ENCODE peak calls at places on chromosomes 7 and 10, in eight cellular contexts. One of them, this sample, is unnamed.

GRCh38 chr7:36763084-36763807 is 39.0 kb upstream of the AOAH start:
- DNase-seq in neuronal stem cell: no peak
- DNase-seq in substantia nigra: no peak
- DNase-seq in transverse colon: no peak
- DNase-seq in CD4-positive, CD25-positive, alpha-beta regulatory T cell: no peak
- DNase-seq in fibroblast of lung: peak; percentile 12
- DNase-seq in H9: no peak
- DNase-seq in ascending aorta: no peak
- DNase-seq in this sample: no peak

GRCh38 chr10:47024399-47025252 is 113.4 kb downstream of the PTPN20 start:
- DNase-seq in neuronal stem cell: peak; percentile 38
- DNase-seq in substantia nigra: peak; percentile 71
- DNase-seq in transverse colon: peak; percentile 66
- DNase-seq in CD4-positive, CD25-positive, alpha-beta regulatory T cell: peak; percentile 48
- DNase-seq in fibroblast of lung: peak; percentile 26
- DNase-seq in H9: peak; percentile 85
- DNase-seq in ascending aorta: peak; percentile 68
- DNase-seq in this sample: peak; percentile 65

GRCh38 chr10:42984761-42985325 is 92.0 kb upstream of the RET start:
- DNase-seq in neuronal stem cell: no peak
- DNase-seq in substantia nigra: no peak
- DNase-seq in transverse colon: peak; percentile 5
- DNase-seq in CD4-positive, CD25-positive, alpha-beta regulatory T cell: no peak
- DNase-seq in fibroblast of lung: no peak
- DNase-seq in H9: peak; percentile 13
- DNase-seq in ascending aorta: no peak
- DNase-seq in this sample: peak; percentile 9

GRCh38 chr7:149716007-149716931 is 57.1 kb downstream of the ZNF467 start:
- DNase-seq in neuronal stem cell: no peak
- DNase-seq in substantia nigra: no peak
- DNase-seq in transverse colon: no peak
- DNase-seq in CD4-positive, CD25-positive, alpha-beta regulatory T cell: no peak
- DNase-seq in fibroblast of lung: no peak
- DNase-seq in H9: peak; percentile 23
- DNase-seq in ascending aorta: peak; percentile 59
- DNase-seq in this sample: no peak

GRCh38 chr7:47568569-47568968 is 13.3 kb downstream of the TNS3 start:
- DNase-seq in neuronal stem cell: no peak
- DNase-seq in substantia nigra: peak; percentile 76
- DNase-seq in transverse colon: no peak
- DNase-seq in CD4-positive, CD25-positive, alpha-beta regulatory T cell: no peak
- DNase-seq in fibroblast of lung: no peak
- DNase-seq in H9: no peak
- DNase-seq in ascending aorta: no peak
- DNase-seq in this sample: no peak

GRCh38 chr7:5320802-5321396 is 38.2 kb downstream of the SLC29A4 start:
- DNase-seq in neuronal stem cell: no peak
- DNase-seq in substantia nigra: no peak
- DNase-seq in transverse colon: no peak
- DNase-seq in CD4-positive, CD25-positive, alpha-beta regulatory T cell: no peak
- DNase-seq in fibroblast of lung: no peak
- DNase-seq in H9: no peak
- DNase-seq in ascending aorta: no peak
- DNase-seq in this sample: no peak

GRCh38 chr7:80098795-80099194 is 35.8 kb upstream of the GNAI1 start:
- DNase-seq in neuronal stem cell: no peak
- DNase-seq in substantia nigra: no peak
- DNase-seq in transverse colon: no peak
- DNase-seq in CD4-positive, CD25-positive, alpha-beta regulatory T cell: no peak
- DNase-seq in fibroblast of lung: no peak
- DNase-seq in H9: peak; percentile 41
- DNase-seq in ascending aorta: no peak
- DNase-seq in this sample: no peak

GRCh38 chr10:61164458-61165160 is 220.6 kb upstream of the RHOBTB1 start:
- DNase-seq in neuronal stem cell: no peak
- DNase-seq in substantia nigra: no peak
- DNase-seq in transverse colon: no peak
- DNase-seq in CD4-positive, CD25-positive, alpha-beta regulatory T cell: no peak
- DNase-seq in fibroblast of lung: no peak
- DNase-seq in H9: no peak
- DNase-seq in ascending aorta: no peak
- DNase-seq in this sample: no peak

GRCh38 chr7:15214981-15215380 is 312.4 kb upstream of the DGKB start:
- DNase-seq in neuronal stem cell: no peak
- DNase-seq in substantia nigra: no peak
- DNase-seq in transverse colon: no peak
- DNase-seq in CD4-positive, CD25-positive, alpha-beta regulatory T cell: no peak
- DNase-seq in fibroblast of lung: peak; percentile 6
- DNase-seq in H9: no peak
- DNase-seq in ascending aorta: no peak
- DNase-seq in this sample: no peak

GRCh38 chr7:77393261-77393660 is 22.9 kb downstream of the GSAP start:
- DNase-seq in neuronal stem cell: no peak
- DNase-seq in substantia nigra: no peak
- DNase-seq in transverse colon: no peak
- DNase-seq in CD4-positive, CD25-positive, alpha-beta regulatory T cell: no peak
- DNase-seq in fibroblast of lung: no peak
- DNase-seq in H9: no peak
- DNase-seq in ascending aorta: no peak
- DNase-seq in this sample: no peak

GRCh38 chr10:73773152-73773879 is 8.5 kb upstream of the CHCHD1 start:
- DNase-seq in neuronal stem cell: no peak
- DNase-seq in substantia nigra: peak; percentile 61
- DNase-seq in transverse colon: no peak
- DNase-seq in CD4-positive, CD25-positive, alpha-beta regulatory T cell: no peak
- DNase-seq in fibroblast of lung: no peak
- DNase-seq in H9: no peak
- DNase-seq in ascending aorta: no peak
- DNase-seq in this sample: no peak

GRCh38 chr7:27526991-27527722 is 135.5 kb downstream of the HIBADH start:
- DNase-seq in neuronal stem cell: no peak
- DNase-seq in substantia nigra: no peak
- DNase-seq in transverse colon: no peak
- DNase-seq in CD4-positive, CD25-positive, alpha-beta regulatory T cell: no peak
- DNase-seq in fibroblast of lung: peak; percentile 41
- DNase-seq in H9: no peak
- DNase-seq in ascending aorta: no peak
- DNase-seq in this sample: no peak

GRCh38 chr10:14414901-14415300 is 84.2 kb upstream of the FRMD4A start:
- DNase-seq in neuronal stem cell: no peak
- DNase-seq in substantia nigra: no peak
- DNase-seq in transverse colon: no peak
- DNase-seq in CD4-positive, CD25-positive, alpha-beta regulatory T cell: no peak
- DNase-seq in fibroblast of lung: peak; percentile 56
- DNase-seq in H9: no peak
- DNase-seq in ascending aorta: no peak
- DNase-seq in this sample: no peak

GRCh38 chr7:91946549-91946948 is 5.9 kb downstream of the AKAP9 start:
- DNase-seq in neuronal stem cell: no peak
- DNase-seq in substantia nigra: no peak
- DNase-seq in transverse colon: no peak
- DNase-seq in CD4-positive, CD25-positive, alpha-beta regulatory T cell: no peak
- DNase-seq in fibroblast of lung: no peak
- DNase-seq in H9: no peak
- DNase-seq in ascending aorta: no peak
- DNase-seq in this sample: no peak

GRCh38 chr10:87861566-87861952 is 1.8 kb downstream of the KLLN start:
- DNase-seq in neuronal stem cell: no peak
- DNase-seq in substantia nigra: peak; percentile 58
- DNase-seq in transverse colon: peak; percentile 79
- DNase-seq in CD4-positive, CD25-positive, alpha-beta regulatory T cell: no peak
- DNase-seq in fibroblast of lung: peak; percentile 87
- DNase-seq in H9: peak; percentile 62
- DNase-seq in ascending aorta: peak; percentile 91
- DNase-seq in this sample: peak; percentile 83

GRCh38 chr10:26697922-26698608 is 564 bp downstream of the PDSS1 start:
- DNase-seq in neuronal stem cell: no peak
- DNase-seq in substantia nigra: no peak
- DNase-seq in transverse colon: no peak
- DNase-seq in CD4-positive, CD25-positive, alpha-beta regulatory T cell: no peak
- DNase-seq in fibroblast of lung: no peak
- DNase-seq in H9: no peak
- DNase-seq in ascending aorta: no peak
- DNase-seq in this sample: no peak

GRCh38 chr7:105621617-105622016 is 40.3 kb upstream of the EFCAB10 start:
- DNase-seq in neuronal stem cell: no peak
- DNase-seq in substantia nigra: peak; percentile 58
- DNase-seq in transverse colon: peak; percentile 33
- DNase-seq in CD4-positive, CD25-positive, alpha-beta regulatory T cell: no peak
- DNase-seq in fibroblast of lung: peak; percentile 65
- DNase-seq in H9: peak; percentile 7
- DNase-seq in ascending aorta: no peak
- DNase-seq in this sample: no peak

GRCh38 chr7:50584386-50584785 is 19.2 kb upstream of the DDC start:
- DNase-seq in neuronal stem cell: no peak
- DNase-seq in substantia nigra: no peak
- DNase-seq in transverse colon: no peak
- DNase-seq in CD4-positive, CD25-positive, alpha-beta regulatory T cell: no peak
- DNase-seq in fibroblast of lung: no peak
- DNase-seq in H9: no peak
- DNase-seq in ascending aorta: no peak
- DNase-seq in this sample: no peak

GRCh38 chr10:14562615-14563214 is 212.0 kb downstream of the FAM107B start:
- DNase-seq in neuronal stem cell: no peak
- DNase-seq in substantia nigra: no peak
- DNase-seq in transverse colon: no peak
- DNase-seq in CD4-positive, CD25-positive, alpha-beta regulatory T cell: no peak
- DNase-seq in fibroblast of lung: no peak
- DNase-seq in H9: no peak
- DNase-seq in ascending aorta: no peak
- DNase-seq in this sample: peak; percentile 16

GRCh38 chr10:65470986-65471385 is 1454.8 kb upstream of the LRRTM3 start:
- DNase-seq in neuronal stem cell: peak; percentile 5
- DNase-seq in substantia nigra: no peak
- DNase-seq in transverse colon: no peak
- DNase-seq in CD4-positive, CD25-positive, alpha-beta regulatory T cell: no peak
- DNase-seq in fibroblast of lung: no peak
- DNase-seq in H9: no peak
- DNase-seq in ascending aorta: no peak
- DNase-seq in this sample: no peak

GRCh38 chr10:133088524-133089460 is 1.1 kb downstream of the ADGRA1 start:
- DNase-seq in neuronal stem cell: no peak
- DNase-seq in substantia nigra: peak; percentile 52
- DNase-seq in transverse colon: no peak
- DNase-seq in CD4-positive, CD25-positive, alpha-beta regulatory T cell: no peak
- DNase-seq in fibroblast of lung: no peak
- DNase-seq in H9: no peak
- DNase-seq in ascending aorta: no peak
- DNase-seq in this sample: no peak

GRCh38 chr10:77894058-77894457 is 32.5 kb downstream of the DLG5 start:
- DNase-seq in neuronal stem cell: no peak
- DNase-seq in substantia nigra: no peak
- DNase-seq in transverse colon: no peak
- DNase-seq in CD4-positive, CD25-positive, alpha-beta regulatory T cell: no peak
- DNase-seq in fibroblast of lung: no peak
- DNase-seq in H9: no peak
- DNase-seq in ascending aorta: no peak
- DNase-seq in this sample: no peak
- H3K27ac ChIP-seq in neuronal stem cell: no peak overlapping the region
- H3K27ac ChIP-seq in substantia nigra: no peak overlapping the region
- H3K27ac ChIP-seq in transverse colon: no peak overlapping the region
- H3K27ac ChIP-seq in CD4-positive, CD25-positive, alpha-beta regulatory T cell: no peak overlapping the region
- H3K27ac ChIP-seq in fibroblast of lung: no peak overlapping the region
- H3K27ac ChIP-seq in H9: no peak overlapping the region
- H3K27ac ChIP-seq in ascending aorta: no peak overlapping the region
- H3K27ac ChIP-seq in this sample: no peak overlapping the region

DNA sequence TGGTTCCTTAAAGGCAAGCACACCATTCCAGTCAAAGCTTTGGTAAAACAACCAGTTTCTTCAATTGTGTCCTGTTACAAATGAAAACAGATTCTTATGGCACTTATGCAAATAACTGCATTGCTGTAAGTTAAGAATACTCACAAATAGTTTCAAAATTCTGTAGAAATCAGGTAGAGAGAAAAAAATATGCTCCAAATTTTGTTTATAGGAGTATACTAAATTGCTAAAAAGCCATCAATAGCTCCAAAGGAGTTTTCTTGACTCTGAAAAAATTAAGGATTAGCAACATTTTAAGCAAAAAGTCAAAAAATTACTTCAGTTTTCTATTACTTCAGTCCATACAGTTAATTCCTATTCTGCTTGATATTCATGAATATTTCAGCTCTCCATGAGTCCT is 51.3 kb upstream of the KAT6B start:
- DNase-seq in neuronal stem cell: no peak
- DNase-seq in substantia nigra: no peak
- DNase-seq in transverse colon: no peak
- DNase-seq in CD4-positive, CD25-positive, alpha-beta regulatory T cell: no peak
- DNase-seq in fibroblast of lung: no peak
- DNase-seq in H9: no peak
- DNase-seq in ascending aorta: no peak
- DNase-seq in this sample: no peak
- H3K27ac ChIP-seq in neuronal stem cell: no peak overlapping the region
- H3K27ac ChIP-seq in substantia nigra: no peak overlapping the region
- H3K27ac ChIP-seq in transverse colon: no peak overlapping the region
- H3K27ac ChIP-seq in CD4-positive, CD25-positive, alpha-beta regulatory T cell: no peak overlapping the region
- H3K27ac ChIP-seq in fibroblast of lung: no peak overlapping the region
- H3K27ac ChIP-seq in H9: no peak overlapping the region
- H3K27ac ChIP-seq in ascending aorta: no peak overlapping the region
- H3K27ac ChIP-seq in this sample: no peak overlapping the region

GRCh38 chr10:77884181-77884580 is 42.4 kb downstream of the DLG5 start:
- DNase-seq in neuronal stem cell: no peak
- DNase-seq in substantia nigra: no peak
- DNase-seq in transverse colon: no peak
- DNase-seq in CD4-positive, CD25-positive, alpha-beta regulatory T cell: no peak
- DNase-seq in fibroblast of lung: no peak
- DNase-seq in H9: no peak
- DNase-seq in ascending aorta: no peak
- DNase-seq in this sample: no peak
- H3K27ac ChIP-seq in neuronal stem cell: peak overlapping the region; percentile 7
- H3K27ac ChIP-seq in substantia nigra: no peak overlapping the region
- H3K27ac ChIP-seq in transverse colon: no peak overlapping the region
- H3K27ac ChIP-seq in CD4-positive, CD25-positive, alpha-beta regulatory T cell: no peak overlapping the region
- H3K27ac ChIP-seq in fibroblast of lung: no peak overlapping the region
- H3K27ac ChIP-seq in H9: no peak overlapping the region
- H3K27ac ChIP-seq in ascending aorta: no peak overlapping the region
- H3K27ac ChIP-seq in this sample: no peak overlapping the region

GRCh38 chr7:98167653-98168052 is 43.6 kb upstream of the BHLHA15 start:
- DNase-seq in neuronal stem cell: no peak
- DNase-seq in substantia nigra: no peak
- DNase-seq in transverse colon: no peak
- DNase-seq in CD4-positive, CD25-positive, alpha-beta regulatory T cell: no peak
- DNase-seq in fibroblast of lung: no peak
- DNase-seq in H9: no peak
- DNase-seq in ascending aorta: no peak
- DNase-seq in this sample: no peak

GRCh38 chr7:98168181-98168903 is 42.9 kb upstream of the BHLHA15 start:
- DNase-seq in neuronal stem cell: peak; percentile 67
- DNase-seq in substantia nigra: peak; percentile 61
- DNase-seq in transverse colon: peak; percentile 76
- DNase-seq in CD4-positive, CD25-positive, alpha-beta regulatory T cell: peak; percentile 55
- DNase-seq in fibroblast of lung: peak; percentile 72
- DNase-seq in H9: peak; percentile 75
- DNase-seq in ascending aorta: no peak
- DNase-seq in this sample: peak; percentile 73

GRCh38 chr7:98171449-98171848 is 39.8 kb upstream of the BHLHA15 start:
- DNase-seq in neuronal stem cell: no peak
- DNase-seq in substantia nigra: no peak
- DNase-seq in transverse colon: no peak
- DNase-seq in CD4-positive, CD25-positive, alpha-beta regulatory T cell: no peak
- DNase-seq in fibroblast of lung: no peak
- DNase-seq in H9: no peak
- DNase-seq in ascending aorta: no peak
- DNase-seq in this sample: no peak

GRCh38 chr7:98168904-98169621 is 42.2 kb upstream of the BHLHA15 start:
- DNase-seq in neuronal stem cell: no peak
- DNase-seq in substantia nigra: no peak
- DNase-seq in transverse colon: no peak
- DNase-seq in CD4-positive, CD25-positive, alpha-beta regulatory T cell: no peak
- DNase-seq in fibroblast of lung: no peak
- DNase-seq in H9: no peak
- DNase-seq in ascending aorta: no peak
- DNase-seq in this sample: no peak

GRCh38 chr7:98170944-98171343 is 40.3 kb upstream of the BHLHA15 start:
- DNase-seq in neuronal stem cell: no peak
- DNase-seq in substantia nigra: peak; percentile 15
- DNase-seq in transverse colon: no peak
- DNase-seq in CD4-positive, CD25-positive, alpha-beta regulatory T cell: no peak
- DNase-seq in fibroblast of lung: no peak
- DNase-seq in H9: no peak
- DNase-seq in ascending aorta: no peak
- DNase-seq in this sample: no peak
- H3K27ac ChIP-seq in neuronal stem cell: no peak overlapping the region
- H3K27ac ChIP-seq in substantia nigra: no peak overlapping the region
- H3K27ac ChIP-seq in transverse colon: no peak overlapping the region
- H3K27ac ChIP-seq in CD4-positive, CD25-positive, alpha-beta regulatory T cell: no peak overlapping the region
- H3K27ac ChIP-seq in fibroblast of lung: no peak overlapping the region
- H3K27ac ChIP-seq in H9: no peak overlapping the region
- H3K27ac ChIP-seq in ascending aorta: no peak overlapping the region
- H3K27ac ChIP-seq in this sample: no peak overlapping the region